ENCODE peak calls at places on chromosomes 13 and 19, in seven cellular contexts. B is psoas muscle; Q is neural progenitor cell; U is colonic mucosa; Y is HS-27A; N is B cell; E is activated CD4-positive, alpha-beta T cell treated with anti-CD3 and anti-CD28 coated beads, Interleukin-2, amount 50 U/mL, for 1 hour. K is an unnamed sample.
A peak's percentile ranks its signal among the peaks of the same experiment; 100 is the strongest.

GRCh38 chr13:79883216-79883615 is 402.3 kb downstream of the NDFIP2 start:
- DNase-seq in B (no peak), Q (no peak), U (no peak), Y (no peak), N (no peak), E (no peak), K (no peak)

GRCh38 chr19:6536138-6536671 is 5.4 kb downstream of the TNFSF9 start:
- DNase-seq in B (peak; percentile 31), Q (peak; percentile 56), U (peak; percentile 62), Y (no peak), N (peak; percentile 90), E (peak; percentile 72), K (peak; percentile 30)

GRCh38 chr13:24148414-24149305 is 11.9 kb upstream of the SPATA13 start:
- DNase-seq in B (peak; percentile 19), Q (no peak), U (no peak), Y (peak; percentile 46), N (no peak), E (no peak), K (peak; percentile 97)

GRCh38 chr13:28707629-28708427 is 10.9 kb downstream of the SLC46A3 start:
- DNase-seq in B (no peak), Q (no peak), U (no peak), Y (no peak), N (peak; percentile 35), E (no peak), K (peak; percentile 83)

GRCh38 chr19:38693380-38694223 is 46.2 kb downstream of the ACTN4 start:
- DNase-seq in B (no peak), Q (peak; percentile 87), U (no peak), Y (peak; percentile 92), N (no peak), E (peak; percentile 33), K (peak; percentile 99)

GRCh38 chr19:27729332-27729731 is 1483.6 kb downstream of the UQCRFS1 start:
- DNase-seq in B (no peak), Q (no peak), U (no peak), Y (no peak), N (no peak), E (no peak), K (no peak)

GRCh38 chr13:20843177-20843576 is 59.4 kb downstream of the XPO4 start:
- DNase-seq in B (no peak), Q (no peak), U (no peak), Y (no peak), N (no peak), E (no peak), K (no peak)

GRCh38 chr19:7857727-7858701 is 16.2 kb downstream of the PRR36 start:
- DNase-seq in B (no peak), Q (peak; percentile 90), U (no peak), Y (no peak), N (no peak), E (no peak), K (no peak)

GRCh38 chr19:55362990-55363716 is at the start of gene GARIN5B:
- DNase-seq in B (no peak), Q (peak; percentile 66), U (no peak), Y (no peak), N (no peak), E (no peak), K (no peak)

GRCh38 chr13:63706751-63707150 is 2291.1 kb upstream of the PCDH20 start:
- DNase-seq in B (no peak), Q (no peak), U (no peak), Y (no peak), N (no peak), E (no peak), K (no peak)

GRCh38 chr19:5926641-5927438 is 12.8 kb downstream of the CAPS start:
- DNase-seq in B (peak; percentile 51), Q (no peak), U (no peak), Y (no peak), N (no peak), E (no peak), K (no peak)

GRCh38 chr13:101520672-101521071 is 68.2 kb downstream of the ITGBL1 start:
- DNase-seq in B (no peak), Q (peak; percentile 2), U (no peak), Y (no peak), N (no peak), E (no peak), K (peak; percentile 96)

GRCh38 chr19:27966390-27966816 is 1246.5 kb downstream of the UQCRFS1 start:
- DNase-seq in B (no peak), Q (peak; percentile 19), U (no peak), Y (no peak), N (peak; percentile 3), E (no peak), K (peak; percentile 14)

GRCh38 chr13:108325863-108326262 is 56.3 kb downstream of the TNFSF13B start:
- DNase-seq in B (no peak), Q (no peak), U (no peak), Y (no peak), N (no peak), E (no peak), K (no peak)

GRCh38 chr13:97256343-97256783 is 34.2 kb downstream of the MBNL2 start:
- DNase-seq in B (no peak), Q (no peak), U (no peak), Y (peak; percentile 73), N (no peak), E (no peak), K (peak; percentile 96)

GRCh38 chr13:97484286-97484685 is 50.3 kb downstream of the RAP2A start:
- DNase-seq in B (no peak), Q (no peak), U (no peak), Y (no peak), N (no peak), E (no peak), K (no peak)

GRCh38 chr13:61765181-61765742 is 349.6 kb upstream of the PCDH20 start:
- DNase-seq in B (no peak), Q (no peak), U (no peak), Y (no peak), N (no peak), E (no peak), K (peak; percentile 16)

GRCh38 chr19:12065100-12065538 is 588 bp downstream of the ZNF844 start:
- DNase-seq in B (peak; percentile 20), Q (no peak), U (peak; percentile 32), Y (no peak), N (peak; percentile 35), E (no peak), K (peak; percentile 59)

GRCh38 chr19:48094843-48095203 is 15.8 kb downstream of the PLA2G4C start:
- DNase-seq in B (no peak), Q (no peak), U (no peak), Y (no peak), N (no peak), E (no peak), K (no peak)

GRCh38 chr19:3944018-3944721 is 11.3 kb downstream of the NMRK2 start:
- DNase-seq in B (no peak), Q (no peak), U (no peak), Y (no peak), N (no peak), E (no peak), K (no peak)